ENCODE peak calls at places on chromosomes 5 and 9, in eight cellular contexts. One of them, this sample, is unnamed.

GRCh38 chr5:67879619-67880357 is 335.8 kb upstream of the PIK3R1 start:
- DNase-seq in small intestine: peak
- DNase-seq in tibial nerve: no peak
- DNase-seq in glomerular endothelial cell: no peak
- DNase-seq in HS-27A: no peak
- DNase-seq in NCI-H2029: no peak
- DNase-seq in ovary: no peak
- DNase-seq in HEK293T: no peak
- DNase-seq in this sample: no peak

GRCh38 chr5:82351754-82352145 is 73.6 kb upstream of the RPS23 start:
- DNase-seq in HEK293T: peak
- DNase-seq in tibial nerve: no peak
- DNase-seq in NCI-H2029: peak
- DNase-seq in ovary: no peak
- DNase-seq in glomerular endothelial cell: no peak
- DNase-seq in small intestine: peak
- DNase-seq in HS-27A: no peak
- DNase-seq in this sample: peak

GRCh38 chr5:137761020-137761516 is 6.9 kb upstream of the HNRNPA0 start:
- DNase-seq in ovary: no peak
- DNase-seq in NCI-H2029: no peak
- DNase-seq in small intestine: no peak
- DNase-seq in HEK293T: no peak
- DNase-seq in HS-27A: no peak
- DNase-seq in glomerular endothelial cell: no peak
- DNase-seq in tibial nerve: no peak
- DNase-seq in this sample: no peak

GRCh38 chr9:8782237-8782636 is 982.7 kb upstream of the DMAC1 start:
- DNase-seq in small intestine: no peak
- DNase-seq in HEK293T: no peak
- DNase-seq in tibial nerve: no peak
- DNase-seq in NCI-H2029: no peak
- DNase-seq in glomerular endothelial cell: no peak
- DNase-seq in ovary: no peak
- DNase-seq in HS-27A: no peak
- DNase-seq in this sample: no peak

GRCh38 chr5:151448038-151448985 is 909 bp downstream of the SLC36A1 start:
- DNase-seq in tibial nerve: no peak
- DNase-seq in HEK293T: peak
- DNase-seq in ovary: no peak
- DNase-seq in HS-27A: no peak
- DNase-seq in glomerular endothelial cell: no peak
- DNase-seq in small intestine: peak
- DNase-seq in NCI-H2029: peak
- DNase-seq in this sample: peak

GRCh38 chr5:14762568-14763216 is 98.2 kb downstream of the OTULIN start:
- DNase-seq in NCI-H2029: no peak
- DNase-seq in small intestine: no peak
- DNase-seq in tibial nerve: no peak
- DNase-seq in HS-27A: no peak
- DNase-seq in ovary: no peak
- DNase-seq in glomerular endothelial cell: no peak
- DNase-seq in HEK293T: no peak
- DNase-seq in this sample: no peak

GRCh38 chr5:14781106-14781505 is 90.5 kb downstream of the ANKH start:
- DNase-seq in HS-27A: no peak
- DNase-seq in ovary: no peak
- DNase-seq in HEK293T: no peak
- DNase-seq in tibial nerve: no peak
- DNase-seq in NCI-H2029: no peak
- DNase-seq in glomerular endothelial cell: no peak
- DNase-seq in small intestine: no peak
- DNase-seq in this sample: no peak

GRCh38 chr9:100268271-100268670 is 84.5 kb downstream of the TEX10 start:
- DNase-seq in ovary: no peak
- DNase-seq in small intestine: no peak
- DNase-seq in NCI-H2029: no peak
- DNase-seq in HS-27A: no peak
- DNase-seq in glomerular endothelial cell: no peak
- DNase-seq in tibial nerve: no peak
- DNase-seq in HEK293T: no peak
- DNase-seq in this sample: no peak

GRCh38 chr9:16100596-16101091 is 547.8 kb downstream of the CCDC171 start:
- DNase-seq in HS-27A: no peak
- DNase-seq in HEK293T: no peak
- DNase-seq in glomerular endothelial cell: no peak
- DNase-seq in tibial nerve: peak
- DNase-seq in ovary: peak
- DNase-seq in NCI-H2029: no peak
- DNase-seq in small intestine: no peak
- DNase-seq in this sample: no peak

GRCh38 chr9:131610231-131610761 is 65.0 kb downstream of the PRRT1B start:
- DNase-seq in glomerular endothelial cell: no peak
- DNase-seq in small intestine: no peak
- DNase-seq in HS-27A: no peak
- DNase-seq in ovary: peak
- DNase-seq in NCI-H2029: no peak
- DNase-seq in HEK293T: no peak
- DNase-seq in tibial nerve: no peak
- DNase-seq in this sample: no peak

GRCh38 chr9:98108540-98109031 is 10.4 kb downstream of the TRIM14 start:
- DNase-seq in ovary: no peak
- DNase-seq in HS-27A: no peak
- DNase-seq in NCI-H2029: no peak
- DNase-seq in glomerular endothelial cell: no peak
- DNase-seq in tibial nerve: no peak
- DNase-seq in HEK293T: no peak
- DNase-seq in small intestine: peak
- DNase-seq in this sample: no peak

GRCh38 chr9:86997961-86998360 is 50.7 kb upstream of the GAS1 start:
- DNase-seq in tibial nerve: no peak
- DNase-seq in NCI-H2029: no peak
- DNase-seq in HEK293T: no peak
- DNase-seq in small intestine: no peak
- DNase-seq in HS-27A: no peak
- DNase-seq in glomerular endothelial cell: no peak
- DNase-seq in ovary: no peak
- DNase-seq in this sample: no peak

GRCh38 chr5:75335952-75336624 is 932 bp upstream of the HMGCR start:
- DNase-seq in HS-27A: peak
- DNase-seq in ovary: no peak
- DNase-seq in tibial nerve: no peak
- DNase-seq in NCI-H2029: peak
- DNase-seq in small intestine: peak
- DNase-seq in glomerular endothelial cell: peak
- DNase-seq in HEK293T: peak
- DNase-seq in this sample: peak

GRCh38 chr5:55911784-55912653 is 60.9 kb downstream of the IL31RA start:
- DNase-seq in NCI-H2029: no peak
- DNase-seq in ovary: no peak
- DNase-seq in glomerular endothelial cell: no peak
- DNase-seq in HS-27A: no peak
- DNase-seq in small intestine: no peak
- DNase-seq in tibial nerve: no peak
- DNase-seq in HEK293T: no peak
- DNase-seq in this sample: peak

GRCh38 chr5:180161420-180162303 is 47.3 kb downstream of the RASGEF1C start:
- DNase-seq in HEK293T: no peak
- DNase-seq in NCI-H2029: no peak
- DNase-seq in small intestine: no peak
- DNase-seq in HS-27A: no peak
- DNase-seq in ovary: no peak
- DNase-seq in tibial nerve: no peak
- DNase-seq in glomerular endothelial cell: no peak
- DNase-seq in this sample: peak

GRCh38 chr9:79604921-79605562 is 33.3 kb downstream of the TLE4 start:
- DNase-seq in ovary: no peak
- DNase-seq in small intestine: no peak
- DNase-seq in NCI-H2029: no peak
- DNase-seq in tibial nerve: no peak
- DNase-seq in HEK293T: no peak
- DNase-seq in HS-27A: no peak
- DNase-seq in glomerular endothelial cell: no peak
- DNase-seq in this sample: no peak

GRCh38 chr5:40202852-40203440 is 476.8 kb upstream of the PTGER4 start:
- DNase-seq in small intestine: no peak
- DNase-seq in glomerular endothelial cell: no peak
- DNase-seq in HEK293T: no peak
- DNase-seq in NCI-H2029: no peak
- DNase-seq in tibial nerve: no peak
- DNase-seq in HS-27A: no peak
- DNase-seq in ovary: no peak
- DNase-seq in this sample: no peak

GRCh38 chr9:136994180-136994884 is 2.0 kb downstream of the CLIC3 start:
- DNase-seq in HS-27A: no peak
- DNase-seq in ovary: no peak
- DNase-seq in HEK293T: no peak
- DNase-seq in small intestine: no peak
- DNase-seq in tibial nerve: no peak
- DNase-seq in NCI-H2029: no peak
- DNase-seq in glomerular endothelial cell: no peak
- DNase-seq in this sample: no peak

GRCh38 chr9:4866239-4866969 is 73.7 kb downstream of the RCL1 start:
- DNase-seq in HS-27A: no peak
- DNase-seq in glomerular endothelial cell: no peak
- DNase-seq in small intestine: no peak
- DNase-seq in NCI-H2029: no peak
- DNase-seq in HEK293T: no peak
- DNase-seq in ovary: no peak
- DNase-seq in tibial nerve: no peak
- DNase-seq in this sample: no peak

GRCh38 chr5:143543358-143544255 is 140.1 kb upstream of the NR3C1 start:
- DNase-seq in small intestine: no peak
- DNase-seq in tibial nerve: no peak
- DNase-seq in NCI-H2029: no peak
- DNase-seq in HEK293T: no peak
- DNase-seq in ovary: no peak
- DNase-seq in HS-27A: no peak
- DNase-seq in glomerular endothelial cell: no peak
- DNase-seq in this sample: peak

GRCh38 chr5:175032741-175033151 is 308.4 kb downstream of the MSX2 start:
- DNase-seq in ovary: no peak
- DNase-seq in tibial nerve: no peak
- DNase-seq in HS-27A: no peak
- DNase-seq in glomerular endothelial cell: no peak
- DNase-seq in small intestine: no peak
- DNase-seq in NCI-H2029: no peak
- DNase-seq in HEK293T: no peak
- DNase-seq in this sample: no peak

GRCh38 chr5:71663570-71663969 is 55.5 kb upstream of the CARTPT start:
- DNase-seq in small intestine: no peak
- DNase-seq in ovary: no peak
- DNase-seq in glomerular endothelial cell: no peak
- DNase-seq in tibial nerve: no peak
- DNase-seq in HEK293T: no peak
- DNase-seq in HS-27A: no peak
- DNase-seq in NCI-H2029: no peak
- DNase-seq in this sample: no peak

GRCh38 chr9:37511006-37511714 is 25.4 kb downstream of the POLR1E start:
- DNase-seq in small intestine: no peak
- DNase-seq in HS-27A: no peak
- DNase-seq in NCI-H2029: no peak
- DNase-seq in ovary: no peak
- DNase-seq in HEK293T: peak
- DNase-seq in glomerular endothelial cell: no peak
- DNase-seq in tibial nerve: no peak
- DNase-seq in this sample: peak

GRCh38 chr5:114391321-114391720 is 29.5 kb downstream of the KCNN2 start:
- DNase-seq in glomerular endothelial cell: peak
- DNase-seq in ovary: no peak
- DNase-seq in NCI-H2029: no peak
- DNase-seq in HS-27A: no peak
- DNase-seq in small intestine: no peak
- DNase-seq in HEK293T: no peak
- DNase-seq in tibial nerve: no peak
- DNase-seq in this sample: no peak

GRCh38 chr9:94018628-94019027 is 63.5 kb upstream of the BARX1 start:
- DNase-seq in HEK293T: no peak
- DNase-seq in small intestine: no peak
- DNase-seq in tibial nerve: no peak
- DNase-seq in glomerular endothelial cell: no peak
- DNase-seq in HS-27A: no peak
- DNase-seq in NCI-H2029: no peak
- DNase-seq in ovary: no peak
- DNase-seq in this sample: no peak

GRCh38 chr5:54701179-54701578 is 183.6 kb downstream of the SNX18 start:
- DNase-seq in small intestine: no peak
- DNase-seq in NCI-H2029: peak
- DNase-seq in HS-27A: peak
- DNase-seq in tibial nerve: no peak
- DNase-seq in glomerular endothelial cell: no peak
- DNase-seq in ovary: peak
- DNase-seq in HEK293T: no peak
- DNase-seq in this sample: peak

GRCh38 chr5:159773062-159773924 is 143.0 kb upstream of the ADRA1B start:
- DNase-seq in small intestine: peak
- DNase-seq in glomerular endothelial cell: peak
- DNase-seq in HS-27A: peak
- DNase-seq in ovary: peak
- DNase-seq in HEK293T: peak
- DNase-seq in tibial nerve: peak
- DNase-seq in NCI-H2029: peak
- DNase-seq in this sample: peak

GRCh38 chr5:150774145-150774544 is 4.4 kb upstream of the SMIM3 start:
- DNase-seq in HS-27A: no peak
- DNase-seq in glomerular endothelial cell: no peak
- DNase-seq in HEK293T: no peak
- DNase-seq in small intestine: no peak
- DNase-seq in NCI-H2029: no peak
- DNase-seq in tibial nerve: no peak
- DNase-seq in ovary: no peak
- DNase-seq in this sample: no peak

This sample was measured in ACHN.